ENCODE peak calls at places on chromosomes 6 and 20, in eight cellular contexts. Q is dorsolateral prefrontal cortex, K is WTC11, O is right lobe of liver, Y is cardiac muscle cell, R is neural crest cell, A is omental fat pad, W is AG09309. H is an unnamed sample.

GRCh38 chr20:36802326-36803223 is 29.0 kb upstream of the DSN1 start:
- DNase-seq in K (no peak), A (no peak), O (no peak), Y (peak), W (peak), Q (no peak), R (no peak), H (no peak)

GRCh38 chr20:49616154-49617007 is 48.4 kb upstream of the PTGIS start:
- DNase-seq in O (no peak), Q (no peak), K (no peak), W (no peak), Y (no peak), R (no peak), A (no peak), H (no peak)

GRCh38 chr20:51313275-51313898 is 229.1 kb downstream of the NFATC2 start:
- DNase-seq in O (no peak), Y (no peak), K (no peak), Q (no peak), R (no peak), W (no peak), A (no peak), H (no peak)

GRCh38 chr20:1879369-1879768 is 15.8 kb upstream of the SIRPA start:
- DNase-seq in O (peak), W (no peak), R (no peak), Y (no peak), Q (no peak), A (no peak), K (no peak), H (no peak)

GRCh38 chr20:57371363-57371762 is 19.8 kb upstream of the RBM38 start:
- DNase-seq in K (no peak), O (no peak), W (no peak), A (no peak), Y (no peak), R (no peak), Q (no peak), H (no peak)

GRCh38 chr6:76422814-76423213 is 350.4 kb upstream of the IMPG1 start:
- DNase-seq in K (no peak), Y (no peak), W (no peak), A (no peak), O (no peak), R (no peak), Q (no peak), H (no peak)

GRCh38 chr6:3159805-3160781 is 2.7 kb upstream of the TUBB2A start:
- DNase-seq in Y (peak), O (no peak), A (no peak), K (no peak), R (no peak), W (no peak), Q (peak), H (no peak)

GRCh38 chr20:36644713-36645109 is 1.3 kb downstream of the SLA2 start:
- DNase-seq in Y (no peak), Q (no peak), A (no peak), R (no peak), O (no peak), W (no peak), K (no peak), H (no peak)

GRCh38 chr6:82111818-82112217 is 135.7 kb downstream of the IBTK start:
- DNase-seq in Q (no peak), Y (no peak), R (no peak), K (no peak), O (no peak), W (no peak), A (no peak), H (no peak)

GRCh38 chr6:16338577-16339262 is 100.3 kb downstream of the GMPR start:
- DNase-seq in K (no peak), R (no peak), O (no peak), A (peak), Q (peak), W (peak), Y (peak), H (no peak)

GRCh38 chr6:30915591-30915946 is 1.5 kb downstream of the VARS2 start:
- DNase-seq in Q (no peak), R (peak), Y (peak), O (peak), K (peak), W (peak), A (no peak), H (peak)

GRCh38 chr20:33673411-33674293 is 576 bp downstream of the NECAB3 start:
- DNase-seq in Y (no peak), R (no peak), A (no peak), Q (no peak), K (no peak), O (no peak), W (no peak), H (no peak)

GRCh38 chr6:46378882-46379405 is 112.3 kb downstream of the RCAN2 start:
- DNase-seq in W (no peak), K (no peak), O (no peak), A (no peak), Y (no peak), R (no peak), Q (peak), H (no peak)

GRCh38 chr20:23082846-23083552 is 3.1 kb downstream of the CD93 start:
- DNase-seq in A (no peak), W (no peak), Y (no peak), R (no peak), K (peak), O (peak), Q (no peak), H (no peak)

GRCh38 chr6:15616266-15616665 is 46.6 kb downstream of the DTNBP1 start:
- DNase-seq in Q (no peak), W (no peak), A (no peak), Y (no peak), R (no peak), O (no peak), K (no peak), H (no peak)

GRCh38 chr6:113763883-113764282 is 93.3 kb upstream of the MARCKS start:
- DNase-seq in O (no peak), Y (peak), K (no peak), A (no peak), R (no peak), W (peak), Q (no peak), H (peak)

GRCh38 chr6:32432050-32432450 is 7.6 kb upstream of the HLA-DRA start:
- DNase-seq in Q (no peak), K (no peak), R (no peak), W (no peak), A (no peak), O (no peak), Y (peak), H (no peak)

GRCh38 chr20:44187763-44188709 is 1.0 kb upstream of the JPH2 start:
- DNase-seq in O (no peak), R (no peak), K (no peak), Q (no peak), W (no peak), A (no peak), Y (peak), H (no peak)

GRCh38 chr6:157669747-157670216 is 153.3 kb upstream of the SNX9 start:
- DNase-seq in Q (peak), O (peak), W (peak), A (peak), R (peak), K (peak), Y (peak), H (no peak)

GRCh38 chr6:52507557-52508260 is 69.2 kb downstream of the TRAM2 start:
- DNase-seq in Y (peak), K (no peak), O (no peak), Q (no peak), A (no peak), R (no peak), W (no peak), H (peak)

DNA sequence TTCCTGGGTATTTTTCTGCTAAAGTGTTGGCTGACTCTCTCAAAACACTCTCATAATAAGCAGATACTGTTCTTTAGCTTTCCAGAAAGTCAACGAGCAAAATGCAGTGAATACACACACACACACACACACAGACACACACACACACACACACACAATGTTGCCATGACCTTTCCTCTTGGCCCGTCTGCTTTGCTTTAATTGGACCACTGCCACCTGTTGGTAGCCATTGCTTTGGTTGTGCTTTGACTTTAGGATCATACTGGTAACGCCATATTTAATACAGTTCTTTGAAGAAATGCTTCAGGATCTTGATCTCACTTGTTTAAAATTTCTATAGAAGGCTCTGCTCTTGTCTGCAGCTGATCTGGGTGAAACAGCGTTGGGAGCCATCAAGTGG is 4.4 kb downstream of the FIG4 start:
- DNase-seq in R (no peak), K (no peak), Y (no peak), W (no peak), A (no peak), Q (no peak), O (no peak), H (no peak)
- TF ChIP-seq CTCF in R (peak), K (no peak), Y (no peak), W (no peak), A (no peak), Q (no peak), O (no peak), H (no peak)

GRCh38 chr6:44073612-44074382 is 53.5 kb downstream of the MRPL14 start:
- DNase-seq in R (peak), Q (no peak), Y (no peak), O (no peak), A (no peak), W (no peak), K (no peak), H (no peak)
- TF ChIP-seq CTCF in R (no peak), Q (no peak), Y (peak), O (no peak), A (no peak), W (peak), K (no peak), H (no peak)

GRCh38 chr6:126170875-126171489 is 168.9 kb upstream of the CENPW start:
- DNase-seq in R (no peak), Y (peak), O (no peak), A (no peak), K (no peak), Q (no peak), W (no peak), H (peak)
- TF ChIP-seq CTCF in R (peak), Y (peak), O (peak), A (no peak), K (peak), Q (no peak), W (peak), H (peak)

GRCh38 chr6:165858571-165858970 is 195.5 kb upstream of the PDE10A start:
- DNase-seq in W (no peak), O (no peak), Q (no peak), A (no peak), R (no peak), K (no peak), Y (peak), H (no peak)
- TF ChIP-seq CTCF in W (no peak), O (no peak), Q (no peak), A (no peak), R (peak), K (peak), Y (peak), H (no peak)

GRCh38 chr6:70566751-70567382 is at the start of gene SDHAF4:
- DNase-seq in W (peak), K (peak), Y (peak), Q (peak), R (peak), A (peak), O (peak), H (peak)
- TF ChIP-seq CTCF in W (no peak), K (no peak), Y (no peak), Q (no peak), R (peak), A (no peak), O (no peak), H (no peak)

DNA sequence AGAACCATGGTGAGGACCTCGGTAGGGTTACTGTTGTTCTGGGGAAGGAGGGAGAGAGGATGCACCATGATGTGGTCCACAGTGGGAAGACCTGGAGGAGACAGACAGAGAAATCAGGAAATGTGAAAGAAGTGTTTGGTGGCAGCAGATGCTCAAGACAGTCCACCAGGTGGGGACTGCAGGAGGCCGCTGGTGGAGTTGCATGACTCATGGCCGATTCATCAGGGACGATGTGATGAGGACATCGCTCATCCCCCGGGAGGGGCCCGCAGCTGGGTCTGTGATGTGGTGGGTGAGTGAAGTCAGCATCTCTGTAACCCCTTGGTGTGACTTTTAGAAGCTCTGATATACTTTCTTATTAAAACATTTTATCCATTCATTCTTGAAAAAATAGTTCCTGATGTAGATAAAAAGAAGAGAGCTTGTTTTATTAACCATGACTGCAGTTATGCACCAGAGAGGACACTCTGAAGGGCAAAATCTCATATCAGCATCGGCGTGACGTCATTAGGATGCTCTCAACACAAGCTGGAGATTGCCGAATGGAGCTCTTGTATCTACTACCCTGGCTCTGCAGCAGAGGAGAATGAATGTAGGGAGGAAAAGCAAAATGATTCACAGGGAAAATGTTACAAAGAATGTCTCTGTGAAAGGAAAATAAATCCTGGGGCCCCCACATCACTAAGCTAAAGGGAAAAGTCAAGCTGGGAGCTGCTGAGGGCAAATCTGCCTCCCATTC is 71.2 kb downstream of the RAMACL start:
- DNase-seq in O (no peak), K (no peak), Y (peak), R (no peak), A (no peak), Q (peak), W (peak), H (no peak)
- TF ChIP-seq CTCF in O (no peak), K (no peak), Y (peak), R (no peak), A (no peak), Q (no peak), W (peak), H (no peak)

GRCh38 chr6:118618676-118619377 is 32.6 kb downstream of the CEP85L start:
- DNase-seq in R (peak), Q (peak), K (peak), Y (peak), O (peak), W (no peak), A (peak), H (peak)
- TF ChIP-seq CTCF in R (peak), Q (peak), K (peak), Y (peak), O (peak), W (peak), A (no peak), H (peak)

H was measured in GM13976.